ENCODE peak calls at places on chromosomes 1 and 21, in ten cellular contexts. One of them, this sample, is unnamed.

GRCh38 chr1:232622981-232623380 is 7.0 kb downstream of the SIPA1L2 start:
- DNase-seq in CD4-positive, alpha-beta T cell: no peak
- DNase-seq in HCT116: no peak
- DNase-seq in GM06990: no peak
- DNase-seq in neural progenitor cell: peak
- DNase-seq in PC-9: no peak
- DNase-seq in endothelial cell: no peak
- DNase-seq in Calu3: no peak
- DNase-seq in fibroblast of the aortic adventitia: no peak
- DNase-seq in progenitor cell of endocrine pancreas: no peak
- DNase-seq in this sample: no peak

GRCh38 chr1:30977105-30977504 is 68.5 kb upstream of the SDC3 start:
- DNase-seq in CD4-positive, alpha-beta T cell: no peak
- DNase-seq in HCT116: no peak
- DNase-seq in GM06990: no peak
- DNase-seq in neural progenitor cell: no peak
- DNase-seq in PC-9: no peak
- DNase-seq in endothelial cell: no peak
- DNase-seq in Calu3: no peak
- DNase-seq in fibroblast of the aortic adventitia: peak
- DNase-seq in progenitor cell of endocrine pancreas: no peak
- DNase-seq in this sample: no peak

GRCh38 chr1:68230901-68231626 is 1.3 kb downstream of the WLS start:
- DNase-seq in CD4-positive, alpha-beta T cell: no peak
- DNase-seq in HCT116: no peak
- DNase-seq in GM06990: no peak
- DNase-seq in neural progenitor cell: peak
- DNase-seq in PC-9: peak
- DNase-seq in endothelial cell: peak
- DNase-seq in Calu3: peak
- DNase-seq in fibroblast of the aortic adventitia: no peak
- DNase-seq in progenitor cell of endocrine pancreas: peak
- DNase-seq in this sample: no peak

GRCh38 chr1:174743654-174744561 is 255.8 kb upstream of the CACYBP start:
- DNase-seq in CD4-positive, alpha-beta T cell: no peak
- DNase-seq in HCT116: peak
- DNase-seq in GM06990: no peak
- DNase-seq in neural progenitor cell: peak
- DNase-seq in PC-9: no peak
- DNase-seq in endothelial cell: no peak
- DNase-seq in Calu3: no peak
- DNase-seq in fibroblast of the aortic adventitia: peak
- DNase-seq in progenitor cell of endocrine pancreas: no peak
- DNase-seq in this sample: no peak

GRCh38 chr21:31530918-31531705 is 128.4 kb upstream of the SOD1 start:
- DNase-seq in CD4-positive, alpha-beta T cell: no peak
- DNase-seq in HCT116: no peak
- DNase-seq in GM06990: no peak
- DNase-seq in neural progenitor cell: no peak
- DNase-seq in PC-9: no peak
- DNase-seq in endothelial cell: no peak
- DNase-seq in Calu3: peak
- DNase-seq in fibroblast of the aortic adventitia: no peak
- DNase-seq in progenitor cell of endocrine pancreas: no peak
- DNase-seq in this sample: no peak

GRCh38 chr1:32404956-32405355 is 10.7 kb upstream of the BSDC1 start:
- DNase-seq in CD4-positive, alpha-beta T cell: no peak
- DNase-seq in HCT116: no peak
- DNase-seq in GM06990: no peak
- DNase-seq in neural progenitor cell: no peak
- DNase-seq in PC-9: no peak
- DNase-seq in endothelial cell: no peak
- DNase-seq in Calu3: no peak
- DNase-seq in fibroblast of the aortic adventitia: peak
- DNase-seq in progenitor cell of endocrine pancreas: no peak
- DNase-seq in this sample: no peak

GRCh38 chr21:29018540-29018939 is 609 bp downstream of the RWDD2B start:
- DNase-seq in CD4-positive, alpha-beta T cell: no peak
- DNase-seq in HCT116: no peak
- DNase-seq in GM06990: no peak
- DNase-seq in neural progenitor cell: no peak
- DNase-seq in PC-9: no peak
- DNase-seq in endothelial cell: no peak
- DNase-seq in Calu3: no peak
- DNase-seq in fibroblast of the aortic adventitia: peak
- DNase-seq in progenitor cell of endocrine pancreas: no peak
- DNase-seq in this sample: no peak

GRCh38 chr1:6424000-6424565 is 493 bp upstream of the ESPN start:
- DNase-seq in CD4-positive, alpha-beta T cell: no peak
- DNase-seq in HCT116: no peak
- DNase-seq in GM06990: no peak
- DNase-seq in neural progenitor cell: peak
- DNase-seq in PC-9: no peak
- DNase-seq in endothelial cell: no peak
- DNase-seq in Calu3: no peak
- DNase-seq in fibroblast of the aortic adventitia: no peak
- DNase-seq in progenitor cell of endocrine pancreas: no peak
- DNase-seq in this sample: no peak

GRCh38 chr1:91765293-91765692 is 120.7 kb downstream of the TGFBR3 start:
- DNase-seq in CD4-positive, alpha-beta T cell: no peak
- DNase-seq in HCT116: no peak
- DNase-seq in GM06990: no peak
- DNase-seq in neural progenitor cell: no peak
- DNase-seq in PC-9: no peak
- DNase-seq in endothelial cell: no peak
- DNase-seq in Calu3: no peak
- DNase-seq in fibroblast of the aortic adventitia: no peak
- DNase-seq in progenitor cell of endocrine pancreas: no peak
- DNase-seq in this sample: no peak

GRCh38 chr1:91765880-91766443 is 120.0 kb downstream of the TGFBR3 start:
- DNase-seq in CD4-positive, alpha-beta T cell: no peak
- DNase-seq in HCT116: no peak
- DNase-seq in GM06990: no peak
- DNase-seq in neural progenitor cell: no peak
- DNase-seq in PC-9: no peak
- DNase-seq in endothelial cell: no peak
- DNase-seq in Calu3: no peak
- DNase-seq in fibroblast of the aortic adventitia: no peak
- DNase-seq in progenitor cell of endocrine pancreas: no peak
- DNase-seq in this sample: no peak

GRCh38 chr1:91763252-91763651 is 122.7 kb downstream of the TGFBR3 start:
- DNase-seq in CD4-positive, alpha-beta T cell: no peak
- DNase-seq in HCT116: no peak
- DNase-seq in GM06990: no peak
- DNase-seq in neural progenitor cell: no peak
- DNase-seq in PC-9: no peak
- DNase-seq in endothelial cell: no peak
- DNase-seq in Calu3: no peak
- DNase-seq in fibroblast of the aortic adventitia: peak
- DNase-seq in progenitor cell of endocrine pancreas: no peak
- DNase-seq in this sample: no peak

GRCh38 chr1:91766883-91767282 is 119.1 kb downstream of the TGFBR3 start:
- DNase-seq in CD4-positive, alpha-beta T cell: no peak
- DNase-seq in HCT116: no peak
- DNase-seq in GM06990: no peak
- DNase-seq in neural progenitor cell: no peak
- DNase-seq in PC-9: no peak
- DNase-seq in endothelial cell: no peak
- DNase-seq in Calu3: peak
- DNase-seq in fibroblast of the aortic adventitia: no peak
- DNase-seq in progenitor cell of endocrine pancreas: no peak
- DNase-seq in this sample: no peak

DNA sequence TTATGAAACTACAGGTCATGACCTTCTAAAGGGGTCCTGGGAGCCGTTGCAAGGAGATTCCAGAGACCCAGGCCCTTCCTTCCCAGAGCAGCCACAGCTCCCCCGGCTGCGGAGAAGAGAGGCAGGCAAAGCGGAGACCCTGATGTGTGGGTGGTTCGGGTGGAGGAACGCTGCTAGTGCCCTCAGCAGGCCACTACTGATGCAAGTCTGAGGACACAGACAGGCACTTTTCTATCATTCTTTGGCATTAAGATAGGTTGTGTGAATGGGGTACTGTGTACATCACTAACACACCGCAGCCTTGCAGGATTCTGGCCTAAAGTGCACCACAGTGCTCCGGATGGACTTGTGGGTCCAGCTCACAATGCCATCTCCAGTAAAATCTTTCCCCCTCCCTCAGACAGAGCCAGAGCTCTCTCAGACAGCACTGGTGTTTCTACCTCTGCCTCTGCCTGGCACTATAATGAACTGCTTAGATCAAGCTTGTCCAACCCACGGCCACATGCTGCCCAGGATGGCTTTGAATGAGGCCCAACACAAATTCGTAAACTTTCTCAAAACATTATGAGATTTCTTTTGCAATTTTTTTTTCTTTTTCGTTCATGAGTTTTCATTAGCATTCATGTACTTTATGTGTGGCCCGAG is 121.4 kb downstream of the TGFBR3 start:
- DNase-seq in CD4-positive, alpha-beta T cell: no peak
- DNase-seq in HCT116: no peak
- DNase-seq in GM06990: no peak
- DNase-seq in neural progenitor cell: peak
- DNase-seq in PC-9: no peak
- DNase-seq in endothelial cell: peak
- DNase-seq in Calu3: no peak
- DNase-seq in fibroblast of the aortic adventitia: no peak
- DNase-seq in progenitor cell of endocrine pancreas: no peak
- DNase-seq in this sample: no peak
- TF ChIP-seq CTCF in CD4-positive, alpha-beta T cell: no peak
- TF ChIP-seq CTCF in HCT116: no peak
- TF ChIP-seq CTCF in GM06990: no peak
- TF ChIP-seq CTCF in neural progenitor cell: peak
- TF ChIP-seq CTCF in PC-9: no peak
- TF ChIP-seq CTCF in endothelial cell: no peak
- TF ChIP-seq CTCF in Calu3: no peak
- TF ChIP-seq CTCF in fibroblast of the aortic adventitia: no peak
- TF ChIP-seq CTCF in progenitor cell of endocrine pancreas: no peak
- TF ChIP-seq CTCF in this sample: peak

GRCh38 chr1:13513885-13514546 is at the start of gene LRRC38:
- DNase-seq in CD4-positive, alpha-beta T cell: no peak
- DNase-seq in HCT116: no peak
- DNase-seq in GM06990: peak
- DNase-seq in neural progenitor cell: peak
- DNase-seq in PC-9: no peak
- DNase-seq in endothelial cell: peak
- DNase-seq in Calu3: no peak
- DNase-seq in fibroblast of the aortic adventitia: no peak
- DNase-seq in progenitor cell of endocrine pancreas: no peak
- DNase-seq in this sample: no peak
- TF ChIP-seq CTCF in CD4-positive, alpha-beta T cell: no peak
- TF ChIP-seq CTCF in HCT116: no peak
- TF ChIP-seq CTCF in GM06990: no peak
- TF ChIP-seq CTCF in neural progenitor cell: peak
- TF ChIP-seq CTCF in PC-9: no peak
- TF ChIP-seq CTCF in endothelial cell: peak
- TF ChIP-seq CTCF in Calu3: no peak
- TF ChIP-seq CTCF in fibroblast of the aortic adventitia: no peak
- TF ChIP-seq CTCF in progenitor cell of endocrine pancreas: peak
- TF ChIP-seq CTCF in this sample: peak

DNA sequence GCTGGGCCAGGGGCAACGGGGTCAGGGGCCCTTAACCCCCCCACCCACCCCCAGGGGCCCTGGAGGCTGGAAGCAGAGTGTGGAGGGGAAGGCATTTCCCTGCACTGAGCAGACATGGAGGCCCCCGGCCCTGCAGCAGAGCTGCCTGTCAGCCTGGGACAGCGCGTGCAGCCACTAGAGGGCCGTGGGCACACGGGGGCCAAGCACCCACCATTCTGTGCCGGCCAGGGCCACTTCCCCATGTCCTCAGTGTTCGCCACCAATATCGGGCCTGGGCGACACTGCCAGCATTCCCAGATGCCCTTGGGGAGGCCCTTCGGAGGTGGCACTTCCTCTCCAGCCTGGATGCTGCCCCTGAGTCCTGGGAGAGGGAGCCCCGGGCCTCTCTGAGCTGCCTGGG is 23.2 kb upstream of the ARHGEF16 start:
- DNase-seq in CD4-positive, alpha-beta T cell: no peak
- DNase-seq in HCT116: no peak
- DNase-seq in GM06990: no peak
- DNase-seq in neural progenitor cell: peak
- DNase-seq in PC-9: no peak
- DNase-seq in endothelial cell: peak
- DNase-seq in Calu3: peak
- DNase-seq in fibroblast of the aortic adventitia: no peak
- DNase-seq in progenitor cell of endocrine pancreas: no peak
- DNase-seq in this sample: no peak
- TF ChIP-seq CTCF in CD4-positive, alpha-beta T cell: no peak
- TF ChIP-seq CTCF in HCT116: peak
- TF ChIP-seq CTCF in GM06990: peak
- TF ChIP-seq CTCF in neural progenitor cell: peak
- TF ChIP-seq CTCF in PC-9: peak
- TF ChIP-seq CTCF in endothelial cell: peak
- TF ChIP-seq CTCF in Calu3: no peak
- TF ChIP-seq CTCF in fibroblast of the aortic adventitia: peak
- TF ChIP-seq CTCF in progenitor cell of endocrine pancreas: peak
- TF ChIP-seq CTCF in this sample: peak

GRCh38 chr1:15326691-15327530 is 79.9 kb downstream of the FHAD1 start:
- DNase-seq in CD4-positive, alpha-beta T cell: no peak
- DNase-seq in HCT116: no peak
- DNase-seq in GM06990: no peak
- DNase-seq in neural progenitor cell: peak
- DNase-seq in PC-9: no peak
- DNase-seq in endothelial cell: no peak
- DNase-seq in Calu3: no peak
- DNase-seq in fibroblast of the aortic adventitia: peak
- DNase-seq in progenitor cell of endocrine pancreas: no peak
- DNase-seq in this sample: no peak

GRCh38 chr1:15329481-15329815 is 80.2 kb upstream of the EFHD2 start:
- DNase-seq in CD4-positive, alpha-beta T cell: no peak
- DNase-seq in HCT116: no peak
- DNase-seq in GM06990: no peak
- DNase-seq in neural progenitor cell: no peak
- DNase-seq in PC-9: no peak
- DNase-seq in endothelial cell: no peak
- DNase-seq in Calu3: no peak
- DNase-seq in fibroblast of the aortic adventitia: no peak
- DNase-seq in progenitor cell of endocrine pancreas: no peak
- DNase-seq in this sample: no peak

GRCh38 chr1:15328245-15328784 is 81.3 kb downstream of the FHAD1 start:
- DNase-seq in CD4-positive, alpha-beta T cell: no peak
- DNase-seq in HCT116: no peak
- DNase-seq in GM06990: no peak
- DNase-seq in neural progenitor cell: no peak
- DNase-seq in PC-9: no peak
- DNase-seq in endothelial cell: no peak
- DNase-seq in Calu3: no peak
- DNase-seq in fibroblast of the aortic adventitia: peak
- DNase-seq in progenitor cell of endocrine pancreas: no peak
- DNase-seq in this sample: no peak

GRCh38 chr1:15330028-15330427 is 79.7 kb upstream of the EFHD2 start:
- DNase-seq in CD4-positive, alpha-beta T cell: no peak
- DNase-seq in HCT116: no peak
- DNase-seq in GM06990: no peak
- DNase-seq in neural progenitor cell: no peak
- DNase-seq in PC-9: no peak
- DNase-seq in endothelial cell: no peak
- DNase-seq in Calu3: no peak
- DNase-seq in fibroblast of the aortic adventitia: no peak
- DNase-seq in progenitor cell of endocrine pancreas: no peak
- DNase-seq in this sample: no peak

DNA sequence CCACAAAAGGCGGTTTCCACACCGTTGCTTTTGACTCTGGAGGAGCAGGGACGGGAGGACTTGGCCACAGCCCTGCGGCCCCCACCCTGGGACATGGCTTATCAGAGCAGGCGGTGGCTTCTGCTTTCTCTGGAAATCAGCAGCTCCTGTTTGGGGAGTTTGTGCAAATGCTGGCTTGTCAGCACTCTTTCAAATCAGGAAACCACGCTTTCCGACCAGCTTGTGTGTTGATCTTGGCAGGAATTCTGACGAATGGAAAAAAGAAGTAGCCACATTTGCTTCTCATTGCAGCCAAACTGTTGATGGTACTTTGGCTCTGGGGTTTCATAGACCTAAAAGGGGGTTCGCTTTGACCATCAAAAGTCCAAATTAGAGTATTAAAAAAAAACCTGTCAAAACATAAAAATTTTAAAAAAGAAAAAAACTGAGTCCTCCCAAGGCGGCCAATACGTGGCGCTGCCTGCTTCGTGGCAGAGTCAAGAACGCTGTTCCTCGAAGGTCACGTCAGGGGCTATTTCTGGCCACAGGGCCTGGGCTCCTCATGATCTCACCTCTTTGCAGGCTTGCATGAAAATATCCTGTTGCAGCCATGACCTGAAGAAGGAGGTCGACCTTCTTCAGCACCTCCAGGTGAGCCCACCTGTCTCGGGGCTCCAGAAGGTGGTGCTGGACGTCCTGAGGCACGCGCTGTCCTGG is 80.8 kb upstream of the EFHD2 start:
- DNase-seq in CD4-positive, alpha-beta T cell: no peak
- DNase-seq in HCT116: no peak
- DNase-seq in GM06990: no peak
- DNase-seq in neural progenitor cell: no peak
- DNase-seq in PC-9: no peak
- DNase-seq in endothelial cell: no peak
- DNase-seq in Calu3: no peak
- DNase-seq in fibroblast of the aortic adventitia: peak
- DNase-seq in progenitor cell of endocrine pancreas: no peak
- DNase-seq in this sample: no peak
- TF ChIP-seq CTCF in CD4-positive, alpha-beta T cell: no peak
- TF ChIP-seq CTCF in HCT116: no peak
- TF ChIP-seq CTCF in GM06990: peak
- TF ChIP-seq CTCF in neural progenitor cell: no peak
- TF ChIP-seq CTCF in PC-9: no peak
- TF ChIP-seq CTCF in endothelial cell: no peak
- TF ChIP-seq CTCF in Calu3: no peak
- TF ChIP-seq CTCF in fibroblast of the aortic adventitia: peak
- TF ChIP-seq CTCF in progenitor cell of endocrine pancreas: no peak
- TF ChIP-seq CTCF in this sample: no peak

This sample was measured in type B pancreatic cell.